ENCODE peak calls at places on chromosomes 1 and 21, in four cellular contexts. B, W, O and L are unnamed samples.

GRCh38 chr1:220498188-220498587 is 29.7 kb upstream of the MARK1 start:
- DNase-seq in B (no peak), O (peak; percentile 35), W (no peak), L (no peak)

GRCh38 chr1:53583903-53584210 is 124.7 kb downstream of the DMRTB1 start:
- DNase-seq in O (no peak), W (no peak), B (no peak), L (peak; percentile 22)

GRCh38 chr1:245217853-245218608 is 63.2 kb downstream of the KIF26B start:
- DNase-seq in W (no peak), B (no peak), O (no peak), L (no peak)

GRCh38 chr1:184210048-184210447 is 158.5 kb downstream of the TSEN15 start:
- DNase-seq in O (no peak), B (no peak), W (peak; percentile 37), L (no peak)

GRCh38 chr1:62906428-62906886 is 122.5 kb downstream of the ATG4C start:
- DNase-seq in B (no peak), W (no peak), O (peak; percentile 35), L (no peak)

GRCh38 chr1:91997607-91998195 is 32.1 kb upstream of the EPHX4 start:
- DNase-seq in W (peak; percentile 37), O (peak; percentile 80), B (no peak), L (no peak)

GRCh38 chr1:8602471-8603219 is 214.8 kb downstream of the RERE start:
- DNase-seq in B (no peak), O (no peak), W (no peak), L (no peak)

GRCh38 chr1:115791816-115792215 is 23.3 kb upstream of the CASQ2 start:
- DNase-seq in B (no peak), W (no peak), O (no peak), L (no peak)

GRCh38 chr1:1989102-1989542 is 14.5 kb downstream of the CFAP74 start:
- DNase-seq in W (no peak), O (no peak), B (no peak), L (no peak)

GRCh38 chr1:173418107-173418985 is 58.8 kb upstream of the PRDX6 start:
- DNase-seq in B (no peak), W (peak; percentile 38), O (no peak), L (no peak)

GRCh38 chr1:54278941-54279422 is 79.0 kb downstream of the MRPL37 start:
- DNase-seq in W (peak; percentile 31), O (peak; percentile 58), B (no peak), L (peak; percentile 84)

GRCh38 chr1:51833700-51834099 is 44.8 kb downstream of the NRDC start:
- DNase-seq in O (no peak), W (peak; percentile 16), B (no peak), L (no peak)

GRCh38 chr21:35179990-35180557 is 131.0 kb upstream of the RUNX1 start:
- DNase-seq in O (peak; percentile 27), B (no peak), W (peak; percentile 81), L (no peak)

GRCh38 chr1:40385437-40386310 is 12.1 kb downstream of the SMAP2 start:
- DNase-seq in B (no peak), O (no peak), W (peak; percentile 20), L (no peak)

GRCh38 chr1:25425098-25426085 is 4.8 kb upstream of the RHCE start:
- DNase-seq in W (peak; percentile 59), B (no peak), O (no peak), L (no peak)

GRCh38 chr1:40842691-40843090 is 19.5 kb downstream of the CITED4 start:
- DNase-seq in W (no peak), O (no peak), B (no peak), L (no peak)

GRCh38 chr1:236063919-236064673 is 794 bp downstream of the NID1 start:
- DNase-seq in B (no peak), W (peak; percentile 76), O (peak; percentile 91), L (peak; percentile 72)

GRCh38 chr1:194056169-194056568 is 869.8 kb upstream of the B3GALT2 start:
- DNase-seq in O (no peak), B (no peak), W (no peak), L (no peak)

GRCh38 chr1:46675549-46676314 is 4.1 kb downstream of the TEX38 start:
- DNase-seq in W (no peak), B (no peak), O (no peak), L (no peak)

GRCh38 chr1:21270086-21270689 is 20.1 kb downstream of the ECE1 start:
- DNase-seq in W (peak; percentile 34), B (peak; percentile 67), O (peak; percentile 66), L (peak; percentile 83)

GRCh38 chr21:41953249-41953830 is 478 bp downstream of the C2CD2 start:
- DNase-seq in W (no peak), O (peak; percentile 56), B (no peak), L (peak; percentile 53)

GRCh38 chr1:239446611-239447010 is 60.2 kb downstream of the CHRM3 start:
- DNase-seq in B (no peak), O (no peak), W (no peak), L (no peak)